ENCODE peak calls at places on chromosomes 1 and 21, in six cellular contexts. U is ureter; E is stimulated activated CD4-positive, alpha-beta T cell treated with anti-CD3 and anti-CD28 coated beads, Interleukin-2, amount 100 ng/mL, for 48 hours; L is Calu3; J is head of caudate nucleus; G is COR-L47. K is an unnamed sample.

GRCh38 chr1:228225165-228225710 is 17.4 kb downstream of the OBSCN start:
- DNase-seq in U (no peak), E (no peak), L (no peak), J (no peak), G (no peak), K (no peak)

GRCh38 chr21:45358711-45359310 is 46.2 kb upstream of the COL18A1 start:
- DNase-seq in U (no peak), E (no peak), L (no peak), J (no peak), G (no peak), K (no peak)

GRCh38 chr1:168920456-168921094 is 185.9 kb upstream of the ATP1B1 start:
- DNase-seq in U (no peak), E (no peak), L (peak), J (no peak), G (no peak), K (no peak)

GRCh38 chr1:172359531-172359991 is 60.9 kb upstream of the C1orf105 start:
- DNase-seq in U (no peak), E (no peak), L (no peak), J (no peak), G (peak), K (peak)

GRCh38 chr1:245201201-245201600 is 46.4 kb downstream of the KIF26B start:
- DNase-seq in U (no peak), E (no peak), L (no peak), J (no peak), G (no peak), K (no peak)

GRCh38 chr1:200262326-200262965 is 147.4 kb downstream of the ZNF281 start:
- DNase-seq in U (no peak), E (peak), L (no peak), J (no peak), G (no peak), K (no peak)

GRCh38 chr1:40948741-40949528 is 30.6 kb upstream of the CTPS1 start:
- DNase-seq in U (peak), E (peak), L (peak), J (peak), G (no peak), K (peak)

GRCh38 chr1:108878678-108879077 is 1.9 kb downstream of the GPSM2 start:
- DNase-seq in U (no peak), E (no peak), L (no peak), J (no peak), G (peak), K (no peak)

GRCh38 chr21:42641311-42642218 is 11.9 kb upstream of the PDE9A start:
- DNase-seq in U (no peak), E (no peak), L (no peak), J (no peak), G (no peak), K (no peak)

GRCh38 chr1:149884433-149885363 is 14.7 kb upstream of the BOLA1 start:
- DNase-seq in U (no peak), E (no peak), L (peak), J (no peak), G (peak), K (peak)

GRCh38 chr1:198643001-198643400 is 4.2 kb downstream of the PTPRC start:
- DNase-seq in U (no peak), E (no peak), L (no peak), J (no peak), G (no peak), K (no peak)

GRCh38 chr1:174258148-174258550 is 98.8 kb downstream of the RABGAP1L start:
- DNase-seq in U (no peak), E (peak), L (peak), J (peak), G (peak), K (peak)

GRCh38 chr21:36550761-36551160 is 70.8 kb upstream of the CLDN14 start:
- DNase-seq in U (no peak), E (no peak), L (no peak), J (no peak), G (no peak), K (no peak)

GRCh38 chr1:152141971-152142584 is 16.9 kb downstream of the RPTN start:
- DNase-seq in U (peak), E (peak), L (peak), J (peak), G (peak), K (peak)

GRCh38 chr1:52634111-52634510 is 1.1 kb downstream of the SHISAL2A start:
- DNase-seq in U (no peak), E (no peak), L (no peak), J (no peak), G (no peak), K (no peak)

GRCh38 chr21:27423073-27423472 is 456.2 kb upstream of the ADAMTS5 start:
- DNase-seq in U (peak), E (no peak), L (no peak), J (no peak), G (no peak), K (peak)